ENCODE peak calls at places on chromosomes 12 and 14, in ten cellular contexts. F is upper lobe of right lung; H is heart left ventricle; K is Peyer's patch; Y is NB4; N is CD8-positive, alpha-beta T cell; D is C1 segment of cervical spinal cord; B is T-helper 2 cell; R is fibroblast of gingiva; L is AG04450. I is an unnamed sample.

GRCh38 chr12:60169904-60170303 is 574.1 kb downstream of the SLC16A7 start:
- DNase-seq in D (no peak), K (no peak), F (no peak), N (no peak), R (no peak), B (no peak), Y (no peak), H (no peak), L (no peak), I (no peak)

GRCh38 chr12:69059465-69060457 is 126.8 kb upstream of the CPM start:
- DNase-seq in R (peak), N (no peak), Y (peak), K (no peak), B (no peak), H (no peak), L (peak), D (no peak), F (no peak), I (no peak)

GRCh38 chr14:22882529-22883190 is 362 bp upstream of the REM2 start:
- DNase-seq in B (no peak), R (peak), Y (no peak), H (no peak), D (no peak), F (no peak), K (no peak), N (no peak), L (no peak), I (no peak)

GRCh38 chr12:72499244-72499643 is 227.1 kb downstream of the TRHDE start:
- DNase-seq in L (no peak), N (no peak), Y (no peak), K (no peak), R (no peak), D (no peak), H (no peak), B (no peak), F (no peak), I (no peak)

GRCh38 chr12:57620245-57620935 is 9.2 kb downstream of the ARHGEF25 start:
- DNase-seq in H (no peak), L (no peak), K (no peak), B (no peak), D (no peak), F (no peak), Y (no peak), R (no peak), N (no peak), I (no peak)

GRCh38 chr14:105419305-105420091 is at the start of gene MTA1:
- DNase-seq in R (peak), H (peak), Y (peak), N (no peak), F (peak), K (peak), L (no peak), D (no peak), B (peak), I (no peak)

GRCh38 chr14:100755649-100756048 is 29.0 kb downstream of the DLK1 start:
- DNase-seq in D (no peak), L (no peak), K (no peak), B (no peak), Y (peak), N (no peak), H (no peak), R (no peak), F (no peak), I (no peak)

GRCh38 chr12:40101747-40102146 is 4.1 kb downstream of the SLC2A13 start:
- DNase-seq in D (no peak), B (no peak), N (no peak), F (no peak), H (no peak), L (no peak), Y (no peak), K (no peak), R (no peak), I (no peak)

GRCh38 chr12:74401035-74401434 is 136.6 kb upstream of the ATXN7L3B start:
- DNase-seq in Y (no peak), N (no peak), B (no peak), D (no peak), H (no peak), L (no peak), K (no peak), F (no peak), R (no peak), I (no peak)

GRCh38 chr12:27635349-27635972 is 60.8 kb upstream of the REP15 start:
- DNase-seq in N (no peak), L (no peak), Y (peak), F (no peak), H (no peak), B (no peak), D (no peak), R (peak), K (no peak), I (no peak)

GRCh38 chr12:106771425-106771824 is 3.1 kb upstream of the RIC8B start:
- DNase-seq in F (no peak), Y (no peak), L (no peak), D (no peak), R (no peak), B (no peak), H (no peak), K (no peak), N (no peak), I (no peak)

GRCh38 chr12:20576528-20576927 is 118.6 kb upstream of the SLCO1C1 start:
- DNase-seq in B (no peak), F (no peak), Y (no peak), N (no peak), D (no peak), L (no peak), R (no peak), K (no peak), H (no peak), I (no peak)

GRCh38 chr12:28941248-28941647 is 207.8 kb upstream of the FAR2 start:
- DNase-seq in D (no peak), K (no peak), N (no peak), R (no peak), Y (no peak), H (no peak), B (no peak), L (no peak), F (no peak), I (no peak)

GRCh38 chr12:132945806-132946506 is 10.2 kb downstream of the ZNF605 start:
- DNase-seq in H (no peak), L (no peak), R (no peak), B (no peak), F (no peak), K (no peak), Y (no peak), N (no peak), D (no peak), I (no peak)

GRCh38 chr12:107244584-107244983 is 151.2 kb upstream of the CRY1 start:
- DNase-seq in F (no peak), L (no peak), R (no peak), Y (no peak), B (no peak), H (no peak), K (no peak), N (no peak), D (no peak), I (no peak)

GRCh38 chr12:44509471-44509870 is 366.6 kb downstream of the NELL2 start:
- DNase-seq in L (no peak), B (no peak), D (no peak), Y (no peak), R (no peak), F (no peak), H (no peak), N (no peak), K (no peak), I (no peak)

GRCh38 chr12:94427520-94428381 is 31.9 kb downstream of the CEP83 start:
- DNase-seq in B (no peak), K (no peak), F (no peak), Y (no peak), H (peak), D (no peak), R (peak), L (peak), N (no peak), I (peak)

GRCh38 chr12:51076235-51076930 is 7.0 kb downstream of the CSRNP2 start:
- DNase-seq in L (no peak), H (no peak), F (no peak), R (no peak), Y (no peak), K (no peak), D (no peak), B (no peak), N (no peak), I (no peak)

GRCh38 chr12:22275847-22276246 is 58.7 kb downstream of the ST8SIA1 start:
- DNase-seq in H (peak), D (peak), R (peak), Y (no peak), L (peak), K (peak), F (peak), B (no peak), N (no peak), I (peak)